ENCODE peak calls at places on chromosomes 11 and 22, in seven cellular contexts. J is M059J; Y is GM06990; B is lung; F is mammary epithelial cell; A is stimulated activated CD4-positive, alpha-beta T cell treated with anti-CD3 and anti-CD28 coated beads, Interleukin-2, amount 100 ng/mL, for 24 hours; T is activated T-cell treated with anti-CD3 and anti-CD28 coated beads, Interleukin-2, amount 50 U/mL, for 1 hour. S is an unnamed sample.

GRCh38 chr11:44565746-44566558 is 489 bp downstream of the CD82 start:
- DNase-seq in Y (no peak), F (no peak), B (no peak), J (no peak), T (no peak), A (no peak), S (no peak)

GRCh38 chr11:82944198-82944597 is 42.7 kb downstream of the DDIAS start:
- DNase-seq in B (no peak), F (no peak), A (no peak), J (no peak), Y (no peak), T (no peak), S (no peak)

GRCh38 chr11:113168804-113169342 is 145.5 kb upstream of the TTC12 start:
- DNase-seq in A (no peak), B (no peak), F (no peak), Y (no peak), T (no peak), J (no peak), S (no peak)

GRCh38 chr11:77322926-77323590 is 21.6 kb upstream of the GDPD4 start:
- DNase-seq in J (peak), T (no peak), Y (no peak), B (no peak), F (no peak), A (no peak), S (no peak)

GRCh38 chr22:46075764-46076531 is 74.4 kb upstream of the PPARA start:
- DNase-seq in F (peak), B (no peak), J (no peak), Y (no peak), T (no peak), A (no peak), S (peak)

GRCh38 chr11:133681901-133682300 is 149.6 kb upstream of the OPCML start:
- DNase-seq in T (no peak), A (no peak), F (no peak), B (no peak), Y (no peak), J (no peak), S (no peak)

GRCh38 chr11:133793271-133793848 is 52.0 kb downstream of the SPATA19 start:
- DNase-seq in J (no peak), A (no peak), B (no peak), T (no peak), F (no peak), Y (no peak), S (no peak)

GRCh38 chr22:50303848-50304527 is 3.5 kb downstream of the PLXNB2 start:
- DNase-seq in B (peak), F (peak), Y (no peak), A (no peak), J (no peak), T (no peak), S (peak)

GRCh38 chr11:8905528-8906165 is 5.3 kb upstream of the AKIP1 start:
- DNase-seq in J (peak), Y (no peak), F (peak), B (no peak), T (no peak), A (no peak), S (no peak)

GRCh38 chr11:100687032-100687629 is at the start of gene ARHGAP42:
- DNase-seq in F (peak), T (peak), A (no peak), J (peak), B (peak), Y (peak), S (peak)

GRCh38 chr22:38481162-38481870 is 13.4 kb downstream of the KDELR3 start:
- DNase-seq in A (no peak), T (no peak), Y (no peak), J (no peak), B (no peak), F (no peak), S (peak)

GRCh38 chr22:40560551-40560950 is 76.0 kb downstream of the MRTFA start:
- DNase-seq in F (peak), T (no peak), A (no peak), B (no peak), J (peak), Y (no peak), S (no peak)

GRCh38 chr11:7436657-7437056 is 48.6 kb upstream of the OLFML1 start:
- DNase-seq in T (no peak), F (no peak), B (no peak), Y (peak), A (no peak), J (no peak), S (no peak)

S was measured in left lobe of liver.